ENCODE peak calls at places on chromosomes 5 and 9, in four cellular contexts. V is heart right ventricle, C is OCI-LY7, R is IMR-90. J is an unnamed sample.

GRCh38 chr5:113000466-113000865 is 23.9 kb downstream of the DCP2 start:
- DNase-seq in R (peak), C (no peak), V (no peak), J (peak)

GRCh38 chr5:57791875-57792274 is 309.3 kb upstream of the ACTBL2 start:
- DNase-seq in C (no peak), V (no peak), R (no peak), J (no peak)

GRCh38 chr9:27117489-27118135 is 8.6 kb downstream of the TEK start:
- DNase-seq in C (no peak), R (no peak), V (peak), J (no peak)

GRCh38 chr9:38389313-38389712 is 3.2 kb upstream of the ALDH1B1 start:
- DNase-seq in C (no peak), V (no peak), R (peak), J (no peak)

GRCh38 chr5:76467221-76467620 is 64.1 kb downstream of the IQGAP2 start:
- DNase-seq in C (no peak), V (no peak), R (no peak), J (no peak)

GRCh38 chr9:137138701-137139467 is at the start of gene GRIN1:
- DNase-seq in C (no peak), V (no peak), R (no peak), J (peak)

GRCh38 chr5:33939863-33940262 is 3.7 kb downstream of the RXFP3 start:
- DNase-seq in V (no peak), C (no peak), R (peak), J (peak)

GRCh38 chr9:76900884-76901440 is 5.0 kb downstream of the PRUNE2 start:
- DNase-seq in V (no peak), C (no peak), R (no peak), J (no peak)

GRCh38 chr5:137858223-137858916 is 9.3 kb upstream of the MYOT start:
- DNase-seq in V (no peak), C (no peak), R (peak), J (peak)

GRCh38 chr9:136359774-136360718 is 3.5 kb downstream of the DNLZ start:
- DNase-seq in R (no peak), C (no peak), V (no peak), J (no peak)

GRCh38 chr9:88826651-88827245 is 164.5 kb upstream of the S1PR3 start:
- DNase-seq in R (peak), V (no peak), C (no peak), J (no peak)

GRCh38 chr5:134553816-134554215 is 28.3 kb downstream of the JADE2 start:
- DNase-seq in R (peak), C (no peak), V (no peak), J (no peak)

GRCh38 chr5:32677023-32677422 is 34.1 kb upstream of the NPR3 start:
- DNase-seq in R (no peak), C (no peak), V (no peak), J (no peak)
- H3K4me3 ChIP-seq in R (no peak), C (no peak), V (no peak), J (no peak)

GRCh38 chr9:15307523-15307841 is 466 bp upstream of the TTC39B start:
- DNase-seq in R (no peak), V (no peak), C (no peak), J (no peak)
- TF ChIP-seq CTCF in R (no peak), V (no peak), C (no peak), J (no peak)

GRCh38 chr9:124012368-124013262 is 1.0 kb downstream of the LHX2 start:
- DNase-seq in R (no peak), C (no peak), V (no peak), J (no peak)

GRCh38 chr9:124015091-124015660 is 3.6 kb downstream of the LHX2 start:
- DNase-seq in C (no peak), V (no peak), R (no peak), J (no peak)

GRCh38 chr9:124013263-124014211 is 2.0 kb downstream of the LHX2 start:
- DNase-seq in C (no peak), V (no peak), R (no peak), J (no peak)

GRCh38 chr9:124015661-124016131 is 4.1 kb downstream of the LHX2 start:
- DNase-seq in C (no peak), R (no peak), V (no peak), J (no peak)

GRCh38 chr9:124014355-124015026 is 2.9 kb downstream of the LHX2 start:
- DNase-seq in V (no peak), C (no peak), R (no peak), J (no peak)
- H3K4me3 ChIP-seq in V (no peak), C (no peak), R (no peak), J (no peak)

GRCh38 chr5:21810737-21811316 is 1042.3 kb downstream of the CDH12 start:
- DNase-seq in V (no peak), C (peak), R (peak), J (no peak)
- TF ChIP-seq CTCF in V (peak), C (peak), R (peak), J (peak)

GRCh38 chr5:62268792-62269191 is 37.2 kb upstream of the KIF2A start:
- DNase-seq in C (no peak), V (no peak), R (no peak), J (no peak)

GRCh38 chr5:62271370-62271769 is 34.6 kb upstream of the KIF2A start:
- DNase-seq in R (no peak), V (no peak), C (no peak), J (no peak)

GRCh38 chr5:62271870-62272269 is 34.1 kb upstream of the KIF2A start:
- DNase-seq in C (no peak), V (no peak), R (no peak), J (no peak)

GRCh38 chr5:62275581-62275980 is 30.4 kb upstream of the KIF2A start:
- DNase-seq in R (no peak), V (no peak), C (no peak), J (no peak)

DNA sequence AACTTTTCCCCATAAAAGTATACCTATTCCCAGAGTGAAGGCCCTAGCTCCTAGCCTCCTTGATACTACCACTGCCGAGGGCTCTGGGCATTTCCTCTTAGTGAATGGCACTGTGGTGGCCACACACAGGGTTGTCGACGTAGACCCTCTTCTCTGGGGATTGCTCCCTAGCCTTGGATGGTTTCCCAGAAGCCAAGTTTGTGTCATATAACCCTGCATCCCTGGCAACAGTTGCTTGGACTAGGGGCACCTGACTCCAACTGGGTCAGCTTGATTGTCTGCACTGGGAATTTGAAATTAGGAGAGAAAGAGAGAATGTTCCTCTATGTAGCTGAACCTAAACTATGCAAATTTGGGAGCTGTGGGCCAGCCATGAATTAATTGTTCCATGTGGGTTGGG is 32.3 kb upstream of the KIF2A start:
- DNase-seq in V (no peak), C (no peak), R (no peak), J (no peak)
- H3K4me3 ChIP-seq in V (no peak), C (no peak), R (no peak), J (no peak)

DNA sequence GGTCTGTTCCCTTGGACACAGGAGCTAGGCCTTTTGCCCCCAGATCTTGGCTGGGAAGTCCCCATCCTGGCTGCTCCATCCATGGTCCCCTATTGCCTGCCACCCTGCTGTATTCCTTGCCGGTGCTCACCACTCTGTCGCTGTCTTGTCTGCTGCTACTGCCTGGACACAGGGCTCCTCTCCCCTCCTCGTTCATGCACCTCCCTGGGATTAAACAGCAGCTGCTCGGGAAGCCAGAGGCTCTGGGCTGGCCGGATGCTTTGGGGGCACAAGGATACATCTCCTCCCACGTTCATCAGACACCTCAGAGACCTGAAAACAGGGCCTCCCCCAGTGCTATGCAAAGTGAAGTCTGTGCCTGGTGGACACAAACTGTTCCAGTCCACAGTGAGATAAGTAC is 110.4 kb downstream of the ZNF354C start:
- DNase-seq in R (no peak), V (no peak), C (no peak), J (no peak)
- TF ChIP-seq CTCF in R (no peak), V (no peak), C (no peak), J (no peak)

J was measured in foreskin fibroblast.